ENCODE peak calls at places on chromosomes 1 and 21, in five cellular contexts. One of them, this sample, is unnamed.

GRCh38 chr1:115833806-115834205 is 7.1 kb downstream of the NHLH2 start:
- DNase-seq in GM23338: peak; percentile 56
- DNase-seq in left ventricle myocardium inferior: no peak
- DNase-seq in sigmoid colon: no peak
- DNase-seq in A549: no peak
- DNase-seq in this sample: no peak

GRCh38 chr1:9687120-9687875 is 35.8 kb downstream of the PIK3CD start:
- DNase-seq in GM23338: peak; percentile 84
- DNase-seq in left ventricle myocardium inferior: peak; percentile 26
- DNase-seq in sigmoid colon: peak; percentile 70
- DNase-seq in A549: peak; percentile 57
- DNase-seq in this sample: peak; percentile 61

GRCh38 chr21:42461881-42462877 is 33.8 kb downstream of the RSPH1 start:
- DNase-seq in GM23338: peak; percentile 55
- DNase-seq in left ventricle myocardium inferior: no peak
- DNase-seq in sigmoid colon: no peak
- DNase-seq in A549: no peak
- DNase-seq in this sample: peak; percentile 49

GRCh38 chr1:38783659-38784229 is 75.8 kb downstream of the RRAGC start:
- DNase-seq in GM23338: no peak
- DNase-seq in left ventricle myocardium inferior: no peak
- DNase-seq in sigmoid colon: no peak
- DNase-seq in A549: no peak
- DNase-seq in this sample: no peak

GRCh38 chr1:231691618-231692259 is 65.1 kb downstream of the DISC1 start:
- DNase-seq in GM23338: peak; percentile 78
- DNase-seq in left ventricle myocardium inferior: peak; percentile 38
- DNase-seq in sigmoid colon: no peak
- DNase-seq in A549: peak; percentile 55
- DNase-seq in this sample: peak; percentile 36

GRCh38 chr1:3645247-3645646 is 4.7 kb downstream of the WRAP73 start:
- DNase-seq in GM23338: no peak
- DNase-seq in left ventricle myocardium inferior: no peak
- DNase-seq in sigmoid colon: no peak
- DNase-seq in A549: no peak
- DNase-seq in this sample: no peak

GRCh38 chr1:213996320-213997022 is 8.7 kb downstream of the PROX1 start:
- DNase-seq in GM23338: no peak
- DNase-seq in left ventricle myocardium inferior: no peak
- DNase-seq in sigmoid colon: no peak
- DNase-seq in A549: no peak
- DNase-seq in this sample: no peak

GRCh38 chr1:211579434-211580302 is 707 bp upstream of the SLC30A1 start:
- DNase-seq in GM23338: peak; percentile 86
- DNase-seq in left ventricle myocardium inferior: peak; percentile 85
- DNase-seq in sigmoid colon: peak; percentile 91
- DNase-seq in A549: peak; percentile 56
- DNase-seq in this sample: peak; percentile 82

GRCh38 chr1:38563985-38564735 is 295.4 kb downstream of the RRAGC start:
- DNase-seq in GM23338: no peak
- DNase-seq in left ventricle myocardium inferior: no peak
- DNase-seq in sigmoid colon: no peak
- DNase-seq in A549: no peak
- DNase-seq in this sample: no peak

GRCh38 chr1:169031566-169032224 is 74.8 kb upstream of the ATP1B1 start:
- DNase-seq in GM23338: peak; percentile 7
- DNase-seq in left ventricle myocardium inferior: no peak
- DNase-seq in sigmoid colon: peak; percentile 81
- DNase-seq in A549: no peak
- DNase-seq in this sample: no peak

GRCh38 chr1:197016751-197017150 is 39.4 kb downstream of the CFHR5 start:
- DNase-seq in GM23338: no peak
- DNase-seq in left ventricle myocardium inferior: no peak
- DNase-seq in sigmoid colon: no peak
- DNase-seq in A549: no peak
- DNase-seq in this sample: no peak

GRCh38 chr1:93033785-93034184 is 45.3 kb upstream of the MTF2 start:
- DNase-seq in GM23338: no peak
- DNase-seq in left ventricle myocardium inferior: no peak
- DNase-seq in sigmoid colon: no peak
- DNase-seq in A549: no peak
- DNase-seq in this sample: no peak

GRCh38 chr1:162983671-162984425 is 85.3 kb upstream of the RGS4 start:
- DNase-seq in GM23338: no peak
- DNase-seq in left ventricle myocardium inferior: no peak
- DNase-seq in sigmoid colon: no peak
- DNase-seq in A549: no peak
- DNase-seq in this sample: no peak

GRCh38 chr1:22547818-22548454 is 15.4 kb upstream of the EPHA8 start:
- DNase-seq in GM23338: no peak
- DNase-seq in left ventricle myocardium inferior: no peak
- DNase-seq in sigmoid colon: no peak
- DNase-seq in A549: no peak
- DNase-seq in this sample: no peak

GRCh38 chr1:211643324-211644212 is 31.9 kb downstream of the NEK2 start:
- DNase-seq in GM23338: no peak
- DNase-seq in left ventricle myocardium inferior: no peak
- DNase-seq in sigmoid colon: no peak
- DNase-seq in A549: no peak
- DNase-seq in this sample: peak; percentile 86

GRCh38 chr1:81805537-81806431 is 5.0 kb downstream of the ADGRL2 start:
- DNase-seq in GM23338: no peak
- DNase-seq in left ventricle myocardium inferior: no peak
- DNase-seq in sigmoid colon: no peak
- DNase-seq in A549: no peak
- DNase-seq in this sample: no peak

GRCh38 chr1:13432251-13432650 is 22.0 kb downstream of the PRAMEF20 start:
- DNase-seq in GM23338: no peak
- DNase-seq in left ventricle myocardium inferior: no peak
- DNase-seq in sigmoid colon: no peak
- DNase-seq in A549: no peak
- DNase-seq in this sample: no peak

GRCh38 chr1:230798491-230798890 is 51.3 kb downstream of the CAPN9 start:
- DNase-seq in GM23338: no peak
- DNase-seq in left ventricle myocardium inferior: no peak
- DNase-seq in sigmoid colon: no peak
- DNase-seq in A549: no peak
- DNase-seq in this sample: no peak

GRCh38 chr1:28886731-28887417 is 27.5 kb upstream of the EPB41 start:
- DNase-seq in GM23338: peak; percentile 96
- DNase-seq in left ventricle myocardium inferior: peak; percentile 84
- DNase-seq in sigmoid colon: peak; percentile 90
- DNase-seq in A549: peak; percentile 93
- DNase-seq in this sample: peak; percentile 93

GRCh38 chr1:14017531-14017961 is 317.6 kb downstream of the PRDM2 start:
- DNase-seq in GM23338: no peak
- DNase-seq in left ventricle myocardium inferior: no peak
- DNase-seq in sigmoid colon: no peak
- DNase-seq in A549: no peak
- DNase-seq in this sample: no peak

GRCh38 chr1:31795801-31796621 is 19.8 kb downstream of the SPOCD1 start:
- DNase-seq in GM23338: no peak
- DNase-seq in left ventricle myocardium inferior: no peak
- DNase-seq in sigmoid colon: peak; percentile 61
- DNase-seq in A549: no peak
- DNase-seq in this sample: no peak

GRCh38 chr1:181136738-181137122 is 48.2 kb downstream of the IER5 start:
- DNase-seq in GM23338: no peak
- DNase-seq in left ventricle myocardium inferior: no peak
- DNase-seq in sigmoid colon: no peak
- DNase-seq in A549: no peak
- DNase-seq in this sample: no peak

GRCh38 chr1:80801691-80802090 is 999.0 kb upstream of the ADGRL2 start:
- DNase-seq in GM23338: no peak
- DNase-seq in left ventricle myocardium inferior: no peak
- DNase-seq in sigmoid colon: no peak
- DNase-seq in A549: no peak
- DNase-seq in this sample: no peak

GRCh38 chr1:80799457-80799856 is 1001.3 kb upstream of the ADGRL2 start:
- DNase-seq in GM23338: peak; percentile 75
- DNase-seq in left ventricle myocardium inferior: no peak
- DNase-seq in sigmoid colon: no peak
- DNase-seq in A549: no peak
- DNase-seq in this sample: no peak
- TF ChIP-seq CTCF in GM23338: peak; percentile 70
- TF ChIP-seq CTCF in left ventricle myocardium inferior: no peak
- TF ChIP-seq CTCF in sigmoid colon: no peak
- TF ChIP-seq CTCF in A549: no peak
- TF ChIP-seq CTCF in this sample: no peak

GRCh38 chr1:6357243-6357929 is 36.2 kb downstream of the ACOT7 start:
- DNase-seq in GM23338: peak; percentile 74
- DNase-seq in left ventricle myocardium inferior: no peak
- DNase-seq in sigmoid colon: no peak
- DNase-seq in A549: no peak
- DNase-seq in this sample: no peak
- TF ChIP-seq CTCF in GM23338: peak; percentile 72
- TF ChIP-seq CTCF in left ventricle myocardium inferior: no peak
- TF ChIP-seq CTCF in sigmoid colon: no peak
- TF ChIP-seq CTCF in A549: no peak
- TF ChIP-seq CTCF in this sample: no peak

GRCh38 chr1:218079820-218080219 is 205.3 kb upstream of the RRP15 start:
- DNase-seq in GM23338: no peak
- DNase-seq in left ventricle myocardium inferior: no peak
- DNase-seq in sigmoid colon: no peak
- DNase-seq in A549: no peak
- DNase-seq in this sample: no peak
- TF ChIP-seq CTCF in GM23338: no peak
- TF ChIP-seq CTCF in left ventricle myocardium inferior: no peak
- TF ChIP-seq CTCF in sigmoid colon: no peak
- TF ChIP-seq CTCF in A549: no peak
- TF ChIP-seq CTCF in this sample: no peak

GRCh38 chr1:209076688-209077087 is 506.8 kb upstream of the CAMK1G start:
- DNase-seq in GM23338: peak; percentile 74
- DNase-seq in left ventricle myocardium inferior: no peak
- DNase-seq in sigmoid colon: no peak
- DNase-seq in A549: no peak
- DNase-seq in this sample: no peak
- TF ChIP-seq CTCF in GM23338: peak; percentile 62
- TF ChIP-seq CTCF in left ventricle myocardium inferior: no peak
- TF ChIP-seq CTCF in sigmoid colon: no peak
- TF ChIP-seq CTCF in A549: peak; percentile 30
- TF ChIP-seq CTCF in this sample: no peak

This sample was measured in Calu3.